ENCODE peak calls at places on chromosomes 1 and 21, in eight cellular contexts. K is KBM-7; Q is astrocyte of the cerebellum; H is heart right ventricle; Y is activated T-cell treated with anti-CD3 and anti-CD28 coated beads, Interleukin-2, amount 50 U/mL, for 24 hours; N is NCI-H2081; P is AG04450; I is lung. S is an unnamed sample.

GRCh38 chr1:206723500-206724472 is 39.1 kb downstream of the MAPKAPK2 start:
- DNase-seq in K (no peak), Q (peak), H (no peak), Y (no peak), N (no peak), P (no peak), I (peak), S (peak)

GRCh38 chr1:217747156-217747769 is 116.1 kb downstream of the SPATA17 start:
- DNase-seq in K (peak), Q (peak), H (no peak), Y (no peak), N (peak), P (peak), I (no peak), S (no peak)

GRCh38 chr1:2174348-2175054 is 20.1 kb downstream of the FAAP20 start:
- DNase-seq in K (peak), Q (peak), H (no peak), Y (peak), N (peak), P (no peak), I (no peak), S (peak)

GRCh38 chr1:151534662-151535278 is 5.3 kb upstream of the TUFT1 start:
- DNase-seq in K (peak), Q (no peak), H (peak), Y (peak), N (peak), P (no peak), I (peak), S (peak)

GRCh38 chr1:239550178-239550577 is 163.8 kb downstream of the CHRM3 start:
- DNase-seq in K (no peak), Q (no peak), H (no peak), Y (no peak), N (no peak), P (no peak), I (no peak), S (no peak)

GRCh38 chr21:46091631-46092025 is 6.3 kb upstream of the COL6A2 start:
- DNase-seq in K (no peak), Q (no peak), H (no peak), Y (peak), N (no peak), P (no peak), I (no peak), S (no peak)

GRCh38 chr21:32424674-32425073 is 12.2 kb downstream of the EVA1C start:
- DNase-seq in K (no peak), Q (no peak), H (no peak), Y (no peak), N (no peak), P (no peak), I (no peak), S (no peak)

GRCh38 chr1:95723346-95723745 is 489.3 kb downstream of the RWDD3 start:
- DNase-seq in K (no peak), Q (no peak), H (no peak), Y (no peak), N (no peak), P (no peak), I (no peak), S (no peak)

GRCh38 chr1:65722461-65722860 is 70.2 kb upstream of the PDE4B start:
- DNase-seq in K (no peak), Q (no peak), H (no peak), Y (no peak), N (no peak), P (no peak), I (no peak), S (no peak)

GRCh38 chr21:33871171-33871570 is 44.4 kb downstream of the ATP5PO start:
- DNase-seq in K (no peak), Q (no peak), H (no peak), Y (no peak), N (no peak), P (no peak), I (no peak), S (no peak)

GRCh38 chr1:2533356-2533755 is 3.3 kb upstream of the HES5 start:
- DNase-seq in K (no peak), Q (no peak), H (no peak), Y (no peak), N (no peak), P (no peak), I (no peak), S (no peak)